ENCODE peak calls at places on chromosomes 16 and 17, in four cellular contexts. One of them, this sample, is unnamed.

GRCh38 chr17:15945493-15946209 is 721 bp downstream of the ADORA2B start:
- DNase-seq in spleen: peak; percentile 72
- DNase-seq in CD8-positive, alpha-beta T cell: no peak
- DNase-seq in small intestine: no peak
- DNase-seq in this sample: no peak

GRCh38 chr16:89010210-89010925 is 33.4 kb upstream of the CBFA2T3 start:
- DNase-seq in spleen: peak; percentile 59
- DNase-seq in CD8-positive, alpha-beta T cell: no peak
- DNase-seq in small intestine: no peak
- DNase-seq in this sample: no peak

GRCh38 chr16:89409161-89409711 is 81.1 kb downstream of the ANKRD11 start:
- DNase-seq in spleen: peak; percentile 80
- DNase-seq in CD8-positive, alpha-beta T cell: peak; percentile 64
- DNase-seq in small intestine: peak; percentile 30
- DNase-seq in this sample: no peak

GRCh38 chr16:87723224-87723619 is 42.6 kb downstream of the KLHDC4 start:
- DNase-seq in spleen: peak; percentile 83
- DNase-seq in CD8-positive, alpha-beta T cell: no peak
- DNase-seq in small intestine: peak; percentile 5
- DNase-seq in this sample: peak; percentile 57

GRCh38 chr16:55297910-55298175 is 26.2 kb upstream of the IRX6 start:
- DNase-seq in spleen: no peak
- DNase-seq in CD8-positive, alpha-beta T cell: no peak
- DNase-seq in small intestine: no peak
- DNase-seq in this sample: no peak

GRCh38 chr17:80678621-80679020 is 134.0 kb downstream of the RPTOR start:
- DNase-seq in spleen: no peak
- DNase-seq in CD8-positive, alpha-beta T cell: no peak
- DNase-seq in small intestine: no peak
- DNase-seq in this sample: no peak

GRCh38 chr17:9241774-9242496 is 220.6 kb downstream of the NTN1 start:
- DNase-seq in spleen: no peak
- DNase-seq in CD8-positive, alpha-beta T cell: no peak
- DNase-seq in small intestine: no peak
- DNase-seq in this sample: peak; percentile 31

GRCh38 chr17:80456465-80457235 is 19.8 kb downstream of the NPTX1 start:
- DNase-seq in spleen: no peak
- DNase-seq in CD8-positive, alpha-beta T cell: no peak
- DNase-seq in small intestine: no peak
- DNase-seq in this sample: peak; percentile 49

GRCh38 chr17:77723909-77724875 is 234.3 kb upstream of the TNRC6C start:
- DNase-seq in spleen: no peak
- DNase-seq in CD8-positive, alpha-beta T cell: no peak
- DNase-seq in small intestine: no peak
- DNase-seq in this sample: no peak

GRCh38 chr17:20171741-20172377 is 162.7 kb downstream of the SPECC1 start:
- DNase-seq in spleen: no peak
- DNase-seq in CD8-positive, alpha-beta T cell: no peak
- DNase-seq in small intestine: no peak
- DNase-seq in this sample: no peak

GRCh38 chr16:4323845-4324478 is 8.1 kb downstream of the GLIS2 start:
- DNase-seq in spleen: no peak
- DNase-seq in CD8-positive, alpha-beta T cell: no peak
- DNase-seq in small intestine: no peak
- DNase-seq in this sample: peak; percentile 70

GRCh38 chr17:2034806-2035548 is 5.0 kb downstream of the DPH1 start:
- DNase-seq in spleen: no peak
- DNase-seq in CD8-positive, alpha-beta T cell: no peak
- DNase-seq in small intestine: no peak
- DNase-seq in this sample: no peak

GRCh38 chr16:88086571-88087516 is 135.6 kb downstream of the BANP start:
- DNase-seq in spleen: no peak
- DNase-seq in CD8-positive, alpha-beta T cell: no peak
- DNase-seq in small intestine: no peak
- DNase-seq in this sample: no peak

GRCh38 chr17:69405096-69405495 is 9.4 kb upstream of the MAP2K6 start:
- DNase-seq in spleen: no peak
- DNase-seq in CD8-positive, alpha-beta T cell: no peak
- DNase-seq in small intestine: no peak
- DNase-seq in this sample: no peak

GRCh38 chr17:69404398-69404797 is 10.1 kb upstream of the MAP2K6 start:
- DNase-seq in spleen: no peak
- DNase-seq in CD8-positive, alpha-beta T cell: no peak
- DNase-seq in small intestine: no peak
- DNase-seq in this sample: no peak

GRCh38 chr17:69402052-69402451 is 12.4 kb upstream of the MAP2K6 start:
- DNase-seq in spleen: no peak
- DNase-seq in CD8-positive, alpha-beta T cell: no peak
- DNase-seq in small intestine: no peak
- DNase-seq in this sample: no peak

GRCh38 chr17:69406906-69407305 is 7.6 kb upstream of the MAP2K6 start:
- DNase-seq in spleen: no peak
- DNase-seq in CD8-positive, alpha-beta T cell: no peak
- DNase-seq in small intestine: no peak
- DNase-seq in this sample: no peak

DNA sequence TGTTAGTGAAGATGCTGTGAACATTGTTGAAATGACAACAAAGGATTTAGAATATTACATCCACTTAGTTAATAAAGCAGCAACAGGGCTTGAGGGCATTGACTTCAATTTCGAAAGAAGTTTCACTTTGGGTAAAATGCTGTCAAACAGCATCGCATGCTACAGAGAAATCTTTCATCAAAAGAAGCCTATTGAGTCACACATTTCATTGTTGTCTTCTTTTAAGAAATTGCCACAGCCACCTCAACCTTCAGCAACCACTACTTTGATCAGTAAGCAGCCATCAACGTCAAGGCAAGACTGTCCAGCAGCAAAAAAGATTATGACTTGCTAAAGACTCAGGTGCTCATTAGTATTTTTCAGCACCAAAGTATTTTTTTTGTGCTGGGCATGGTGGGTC is 13.2 kb upstream of the MAP2K6 start:
- DNase-seq in spleen: no peak
- DNase-seq in CD8-positive, alpha-beta T cell: no peak
- DNase-seq in small intestine: no peak
- DNase-seq in this sample: no peak
- H3K9me3 ChIP-seq in spleen: no peaks in the 10 kb centered on the region
- H3K9me3 ChIP-seq in CD8-positive, alpha-beta T cell: no peaks in the 10 kb centered on the region
- H3K9me3 ChIP-seq in small intestine: no peaks in the 10 kb centered on the region
- H3K9me3 ChIP-seq in this sample: peaks cover 8% of the 10 kb centered on the region

GRCh38 chr16:9060225-9060624 is 31.2 kb upstream of the HAPSTR1 start:
- DNase-seq in spleen: no peak
- DNase-seq in CD8-positive, alpha-beta T cell: no peak
- DNase-seq in small intestine: no peak
- DNase-seq in this sample: no peak
- H3K4me1 ChIP-seq in spleen: peaks cover 13% of the 10 kb centered on the region
- H3K4me1 ChIP-seq in CD8-positive, alpha-beta T cell: no peaks in the 10 kb centered on the region
- H3K4me1 ChIP-seq in small intestine: no peaks in the 10 kb centered on the region
- H3K4me1 ChIP-seq in this sample: peaks cover 17% of the 10 kb centered on the region

GRCh38 chr17:74851612-74852236 is 8.0 kb downstream of the GRIN2C start:
- DNase-seq in spleen: no peak
- DNase-seq in CD8-positive, alpha-beta T cell: no peak
- DNase-seq in small intestine: no peak
- DNase-seq in this sample: no peak

GRCh38 chr17:74853669-74854068 is 6.0 kb downstream of the GRIN2C start:
- DNase-seq in spleen: no peak
- DNase-seq in CD8-positive, alpha-beta T cell: no peak
- DNase-seq in small intestine: no peak
- DNase-seq in this sample: no peak

GRCh38 chr17:74854792-74855191 is 4.9 kb downstream of the GRIN2C start:
- DNase-seq in spleen: no peak
- DNase-seq in CD8-positive, alpha-beta T cell: no peak
- DNase-seq in small intestine: no peak
- DNase-seq in this sample: no peak

GRCh38 chr17:74852237-74853047 is 7.2 kb downstream of the GRIN2C start:
- DNase-seq in spleen: no peak
- DNase-seq in CD8-positive, alpha-beta T cell: no peak
- DNase-seq in small intestine: peak; percentile 48
- DNase-seq in this sample: no peak

GRCh38 chr17:74853048-74853397 is 6.7 kb downstream of the GRIN2C start:
- DNase-seq in spleen: no peak
- DNase-seq in CD8-positive, alpha-beta T cell: no peak
- DNase-seq in small intestine: no peak
- DNase-seq in this sample: no peak
- H3K4me3 ChIP-seq in spleen: no peak overlapping the region
- H3K4me3 ChIP-seq in CD8-positive, alpha-beta T cell: no peak overlapping the region
- H3K4me3 ChIP-seq in small intestine: no peak overlapping the region
- H3K4me3 ChIP-seq in this sample: no peak overlapping the region

GRCh38 chr16:68553186-68553585 is 14.1 kb downstream of the ZFP90 start:
- DNase-seq in spleen: no peak
- DNase-seq in CD8-positive, alpha-beta T cell: no peak
- DNase-seq in small intestine: no peak
- DNase-seq in this sample: no peak
- H3K9me3 ChIP-seq in spleen: peaks cover 60% of the 10 kb centered on the region
- H3K9me3 ChIP-seq in CD8-positive, alpha-beta T cell: peaks cover 24% of the 10 kb centered on the region
- H3K9me3 ChIP-seq in small intestine: peaks cover 14% of the 10 kb centered on the region
- H3K9me3 ChIP-seq in this sample: peaks cover 94% of the 10 kb centered on the region

GRCh38 chr17:57937492-57937891 is 17.7 kb downstream of the CUEDC1 start:
- DNase-seq in spleen: no peak
- DNase-seq in CD8-positive, alpha-beta T cell: no peak
- DNase-seq in small intestine: no peak
- DNase-seq in this sample: no peak
- H3K4me1 ChIP-seq in spleen: peaks cover 60% of the 10 kb centered on the region
- H3K4me1 ChIP-seq in CD8-positive, alpha-beta T cell: peaks cover 6% of the 10 kb centered on the region
- H3K4me1 ChIP-seq in small intestine: peaks cover 18% of the 10 kb centered on the region
- H3K4me1 ChIP-seq in this sample: peaks cover 99% of the 10 kb centered on the region

DNA sequence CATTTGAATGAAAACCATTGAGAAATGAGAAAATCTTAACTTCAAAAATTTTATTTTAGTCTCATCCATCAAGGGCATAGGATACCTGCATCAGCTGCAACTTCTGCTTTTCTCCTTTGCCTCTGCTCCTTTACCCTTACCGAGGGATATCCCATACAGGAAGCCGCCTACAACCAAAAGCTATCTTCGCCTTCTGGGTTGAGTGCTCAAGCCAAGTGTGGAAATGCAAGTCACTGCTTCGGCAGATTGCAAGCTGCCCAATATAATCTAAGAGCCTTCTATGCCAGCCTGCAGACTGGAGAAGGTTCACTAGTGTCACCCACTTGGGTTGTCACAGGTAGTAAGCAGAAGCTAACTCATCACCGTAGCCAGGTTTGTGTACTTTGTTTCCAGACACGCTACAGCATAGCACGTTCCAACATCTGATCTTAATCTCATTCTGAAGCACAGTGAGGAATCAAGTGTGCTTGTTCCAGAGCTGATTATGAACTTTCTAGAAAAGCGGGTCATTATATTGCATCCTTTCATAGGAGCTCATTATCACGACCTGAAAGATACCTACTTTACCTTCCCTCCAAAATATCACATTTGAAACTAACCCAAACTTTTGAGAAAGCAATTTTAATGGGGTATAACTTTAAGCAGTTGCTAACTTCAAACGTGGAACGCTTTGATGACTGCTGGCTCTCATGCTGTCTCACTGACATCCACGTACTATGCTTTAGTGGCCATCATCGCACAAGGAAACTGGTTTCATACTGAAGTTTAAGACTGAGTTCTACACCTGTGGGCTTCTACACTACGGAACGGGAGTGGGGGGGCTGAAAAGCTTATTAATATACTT is 8.0 kb upstream of the UNK start:
- DNase-seq in spleen: peak; percentile 43
- DNase-seq in CD8-positive, alpha-beta T cell: peak; percentile 34
- DNase-seq in small intestine: peak; percentile 32
- DNase-seq in this sample: no peak
- H3K4me3 ChIP-seq in spleen: peak overlapping the region; percentile 95
- H3K4me3 ChIP-seq in CD8-positive, alpha-beta T cell: peak overlapping the region; percentile 87
- H3K4me3 ChIP-seq in small intestine: no peak overlapping the region
- H3K4me3 ChIP-seq in this sample: peak overlapping the region; percentile 97

GRCh38 chr16:3289998-3290673 is 6.8 kb downstream of the ZNF263 start:
- DNase-seq in spleen: no peak
- DNase-seq in CD8-positive, alpha-beta T cell: no peak
- DNase-seq in small intestine: no peak
- DNase-seq in this sample: no peak
- H3K9me3 ChIP-seq in spleen: peaks cover 84% of the 10 kb centered on the region
- H3K9me3 ChIP-seq in CD8-positive, alpha-beta T cell: peaks cover 47% of the 10 kb centered on the region
- H3K9me3 ChIP-seq in small intestine: peaks cover 6% of the 10 kb centered on the region
- H3K9me3 ChIP-seq in this sample: peaks cover 100% of the 10 kb centered on the region